ENCODE peak calls at places on chromosomes 16 and 17, in ten cellular contexts. L is ascending aorta; V is CD4-positive, alpha-beta T cell; Z is RWPE1; O is lower leg skin; E is AG04450; C is HFFc6; S is fibroblast of pulmonary artery; Q is GM13976; Y is HepG2. B is an unnamed sample.

GRCh38 chr17:66348605-66349165 is 46.3 kb downstream of the PRKCA start:
- DNase-seq in L (no peak), V (no peak), Z (peak), O (no peak), E (peak), C (peak), S (peak), Q (no peak), Y (peak), B (no peak)

GRCh38 chr16:50390914-50391700 is 22.3 kb upstream of the BRD7 start:
- DNase-seq in L (no peak), V (no peak), Z (no peak), O (no peak), E (no peak), C (no peak), S (no peak), Q (no peak), Y (no peak), B (no peak)

GRCh38 chr17:31388770-31389672 is 2.5 kb upstream of the RAB11FIP4 start:
- DNase-seq in L (no peak), V (peak), Z (peak), O (no peak), E (no peak), C (no peak), S (peak), Q (peak), Y (no peak), B (peak)

GRCh38 chr16:74437-75318 is 2.2 kb upstream of the RHBDF1 start:
- DNase-seq in L (no peak), V (no peak), Z (no peak), O (no peak), E (no peak), C (no peak), S (no peak), Q (no peak), Y (no peak), B (no peak)

GRCh38 chr16:68447721-68448359 is 468 bp downstream of the SMPD3 start:
- DNase-seq in L (no peak), V (no peak), Z (no peak), O (no peak), E (no peak), C (no peak), S (no peak), Q (no peak), Y (no peak), B (no peak)

GRCh38 chr17:80804466-80804865 is 187.2 kb upstream of the CHMP6 start:
- DNase-seq in L (no peak), V (no peak), Z (no peak), O (no peak), E (no peak), C (no peak), S (no peak), Q (no peak), Y (no peak), B (no peak)

GRCh38 chr16:17423195-17423594 is 47.6 kb downstream of the XYLT1 start:
- DNase-seq in L (no peak), V (no peak), Z (no peak), O (no peak), E (no peak), C (no peak), S (no peak), Q (no peak), Y (no peak), B (no peak)

GRCh38 chr17:62819511-62820221 is 11.6 kb upstream of the MARCHF10 start:
- DNase-seq in L (peak), V (no peak), Z (peak), O (peak), E (peak), C (peak), S (peak), Q (no peak), Y (peak), B (peak)

GRCh38 chr16:77946834-77947233 is 75.5 kb upstream of the CLEC3A start:
- DNase-seq in L (no peak), V (no peak), Z (no peak), O (no peak), E (no peak), C (no peak), S (peak), Q (no peak), Y (no peak), B (no peak)

GRCh38 chr16:77937473-77938195 is 84.7 kb upstream of the CLEC3A start:
- DNase-seq in L (no peak), V (no peak), Z (no peak), O (no peak), E (no peak), C (no peak), S (no peak), Q (no peak), Y (no peak), B (no peak)

GRCh38 chr16:72825912-72826621 is 221.9 kb downstream of the ZFHX3 start:
- DNase-seq in L (no peak), V (no peak), Z (no peak), O (no peak), E (no peak), C (no peak), S (no peak), Q (no peak), Y (no peak), B (no peak)

GRCh38 chr17:62871291-62871690 is 63.2 kb upstream of the MARCHF10 start:
- DNase-seq in L (no peak), V (no peak), Z (no peak), O (no peak), E (no peak), C (no peak), S (no peak), Q (no peak), Y (no peak), B (no peak)

GRCh38 chr16:82092711-82093110 is 57.7 kb downstream of the HSD17B2 start:
- DNase-seq in L (no peak), V (no peak), Z (no peak), O (no peak), E (no peak), C (no peak), S (no peak), Q (no peak), Y (no peak), B (no peak)

GRCh38 chr16:77450790-77451487 is 16.1 kb upstream of the ADAMTS18 start:
- DNase-seq in L (no peak), V (no peak), Z (no peak), O (no peak), E (no peak), C (no peak), S (no peak), Q (no peak), Y (no peak), B (no peak)

GRCh38 chr17:3730881-3731429 is 7.3 kb downstream of the HASPIN start:
- DNase-seq in L (no peak), V (no peak), Z (no peak), O (no peak), E (no peak), C (peak), S (peak), Q (no peak), Y (no peak), B (no peak)

GRCh38 chr16:977896-978295 is 3.7 kb upstream of the SOX8 start:
- DNase-seq in L (no peak), V (no peak), Z (no peak), O (no peak), E (no peak), C (no peak), S (no peak), Q (no peak), Y (no peak), B (no peak)

GRCh38 chr17:37261286-37261685 is 114.5 kb upstream of the C17orf78 start:
- DNase-seq in L (no peak), V (no peak), Z (no peak), O (no peak), E (no peak), C (no peak), S (peak), Q (no peak), Y (no peak), B (no peak)

GRCh38 chr17:21500064-21500463 is 123.9 kb downstream of the KCNJ12 start:
- DNase-seq in L (no peak), V (no peak), Z (no peak), O (no peak), E (no peak), C (no peak), S (no peak), Q (no peak), Y (no peak), B (no peak)

GRCh38 chr17:19928299-19928698 is 49.3 kb downstream of the AKAP10 start:
- DNase-seq in L (no peak), V (no peak), Z (no peak), O (no peak), E (no peak), C (peak), S (peak), Q (no peak), Y (no peak), B (no peak)

GRCh38 chr17:44389723-44390202 is 314 bp upstream of the ITGA2B start:
- DNase-seq in L (no peak), V (no peak), Z (no peak), O (no peak), E (no peak), C (no peak), S (no peak), Q (no peak), Y (no peak), B (no peak)

GRCh38 chr16:23836404-23837291 is 865 bp downstream of the PRKCB start:
- DNase-seq in L (no peak), V (peak), Z (no peak), O (no peak), E (no peak), C (no peak), S (no peak), Q (peak), Y (no peak), B (peak)

GRCh38 chr17:29677139-29677834 is 54.6 kb upstream of the CORO6 start:
- DNase-seq in L (no peak), V (no peak), Z (no peak), O (peak), E (no peak), C (no peak), S (peak), Q (no peak), Y (no peak), B (no peak)

GRCh38 chr17:50909765-50910661 is 43.9 kb upstream of the TOB1 start:
- DNase-seq in L (no peak), V (peak), Z (no peak), O (no peak), E (no peak), C (no peak), S (no peak), Q (no peak), Y (peak), B (no peak)

GRCh38 chr17:61362396-61362795 is 37.2 kb upstream of the TBX2 start:
- DNase-seq in L (no peak), V (no peak), Z (no peak), O (no peak), E (no peak), C (no peak), S (no peak), Q (no peak), Y (no peak), B (no peak)

GRCh38 chr16:70740919-70741778 is 55.3 kb upstream of the MTSS2 start:
- DNase-seq in L (no peak), V (no peak), Z (no peak), O (no peak), E (no peak), C (peak), S (peak), Q (no peak), Y (no peak), B (no peak)

GRCh38 chr16:81686391-81687182 is 92.5 kb upstream of the PLCG2 start:
- DNase-seq in L (no peak), V (no peak), Z (no peak), O (no peak), E (no peak), C (no peak), S (peak), Q (no peak), Y (no peak), B (peak)

GRCh38 chr17:2034157-2034556 is 4.2 kb downstream of the DPH1 start:
- DNase-seq in L (no peak), V (no peak), Z (no peak), O (no peak), E (no peak), C (peak), S (no peak), Q (peak), Y (no peak), B (no peak)

GRCh38 chr16:69187387-69187890 is 475 bp downstream of the SNTB2 start:
- DNase-seq in L (no peak), V (no peak), Z (peak), O (no peak), E (no peak), C (no peak), S (peak), Q (peak), Y (no peak), B (peak)

GRCh38 chr16:14202095-14202494 is 131.0 kb downstream of the MRTFB start:
- DNase-seq in L (no peak), V (no peak), Z (no peak), O (no peak), E (no peak), C (no peak), S (no peak), Q (no peak), Y (no peak), B (no peak)

GRCh38 chr16:51449441-51449840 is 298.4 kb upstream of the SALL1 start:
- DNase-seq in L (no peak), V (no peak), Z (no peak), O (no peak), E (no peak), C (no peak), S (no peak), Q (no peak), Y (no peak), B (no peak)

GRCh38 chr17:19397556-19398041 is 10.6 kb upstream of the MFAP4 start:
- DNase-seq in L (no peak), V (no peak), Z (no peak), O (no peak), E (no peak), C (no peak), S (no peak), Q (no peak), Y (peak), B (no peak)

GRCh38 chr16:12262454-12263180 is 286.1 kb downstream of the SNX29 start:
- DNase-seq in L (no peak), V (no peak), Z (no peak), O (no peak), E (no peak), C (no peak), S (no peak), Q (no peak), Y (peak), B (no peak)

GRCh38 chr17:62110923-62111484 is 45.9 kb upstream of the MED13 start:
- DNase-seq in L (no peak), V (no peak), Z (no peak), O (no peak), E (no peak), C (no peak), S (no peak), Q (no peak), Y (no peak), B (no peak)

GRCh38 chr17:35866356-35866950 is 2.2 kb downstream of the HEATR9 start:
- DNase-seq in L (no peak), V (no peak), Z (no peak), O (no peak), E (no peak), C (peak), S (peak), Q (no peak), Y (peak), B (no peak)

GRCh38 chr16:85275533-85276249 is 163.4 kb upstream of the CIBAR2 start:
- DNase-seq in L (no peak), V (peak), Z (peak), O (peak), E (no peak), C (peak), S (peak), Q (peak), Y (peak), B (peak)
- TF ChIP-seq CTCF in L (peak), V (peak), Z (peak), O (no peak), E (peak), C (peak), S (peak), Q (peak), Y (peak), B (peak)

DNA sequence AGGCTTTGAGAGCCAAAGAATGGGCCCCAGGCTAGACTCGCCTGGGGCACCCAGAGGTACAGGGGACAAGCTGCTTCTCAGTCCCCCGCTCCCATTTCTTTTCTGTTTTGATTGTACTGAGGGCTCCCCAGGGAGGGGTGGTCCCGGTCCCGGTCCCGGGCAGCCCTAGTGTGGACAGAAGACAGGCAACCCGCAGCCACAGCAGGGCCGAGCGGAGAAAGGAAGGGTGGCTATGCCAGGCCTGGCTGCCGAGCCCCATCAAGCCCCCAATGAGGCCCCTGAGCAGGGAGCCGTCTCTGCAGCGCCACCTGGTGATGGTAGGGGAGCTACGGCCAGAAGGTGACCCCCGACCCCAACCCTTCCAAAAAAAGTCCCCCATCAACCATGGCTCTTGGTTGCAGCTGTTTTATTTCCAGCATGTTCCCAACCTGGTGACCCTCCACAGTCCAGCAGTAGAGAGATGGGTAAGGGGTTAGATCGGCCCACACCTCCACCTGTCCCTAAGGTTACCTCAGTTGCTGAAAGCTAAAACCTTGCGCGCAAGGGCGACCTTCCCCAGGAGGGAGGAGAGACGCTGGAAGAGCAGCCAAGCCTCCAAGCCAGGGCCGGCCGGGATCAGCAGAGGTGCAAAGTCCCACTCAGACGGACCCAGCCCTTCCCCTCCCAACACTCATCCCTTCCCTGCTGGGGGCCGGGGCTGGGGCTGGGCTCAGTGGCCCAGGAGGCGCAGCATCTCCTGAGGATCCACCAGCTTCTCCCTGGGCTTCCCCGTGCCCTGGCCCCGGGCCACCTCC is 2.6 kb upstream of the GRIN2C start:
- DNase-seq in L (no peak), V (peak), Z (no peak), O (no peak), E (no peak), C (no peak), S (peak), Q (peak), Y (peak), B (peak)
- TF ChIP-seq CTCF in L (peak), V (peak), Z (peak), O (no peak), E (peak), C (peak), S (peak), Q (peak), Y (peak), B (peak)

GRCh38 chr17:4967539-4968165 is at the start of gene SPAG7:
- DNase-seq in L (peak), V (peak), Z (peak), O (peak), E (peak), C (peak), S (peak), Q (peak), Y (peak), B (peak)
- TF ChIP-seq CTCF in L (no peak), V (peak), Z (no peak), O (no peak), E (no peak), C (peak), S (no peak), Q (no peak), Y (peak), B (no peak)

DNA sequence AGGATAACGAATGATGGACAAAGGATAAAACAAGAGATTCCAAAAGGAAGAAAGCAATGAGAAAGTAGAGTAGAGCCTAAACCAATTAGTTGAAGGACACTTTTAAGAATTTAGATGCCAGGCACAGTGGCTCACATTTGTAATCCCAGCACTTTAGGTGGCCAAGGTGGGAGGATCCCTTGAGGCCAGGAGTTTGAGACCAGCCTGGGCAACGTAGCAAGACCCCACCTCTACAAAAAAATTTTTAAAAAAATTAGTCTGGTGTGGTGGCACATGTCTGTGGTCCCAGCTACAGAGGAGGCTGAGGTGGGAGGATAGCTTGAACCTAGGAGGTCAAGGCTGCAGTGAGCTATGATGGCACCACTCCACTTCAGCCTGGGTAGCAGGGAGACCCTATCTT is 20.0 kb downstream of the ABCA10 start:
- DNase-seq in L (no peak), V (no peak), Z (no peak), O (no peak), E (no peak), C (no peak), S (no peak), Q (no peak), Y (no peak), B (no peak)
- TF ChIP-seq CTCF in L (no peak), V (no peak), Z (no peak), O (no peak), E (no peak), C (no peak), S (no peak), Q (no peak), Y (no peak), B (no peak)

DNA sequence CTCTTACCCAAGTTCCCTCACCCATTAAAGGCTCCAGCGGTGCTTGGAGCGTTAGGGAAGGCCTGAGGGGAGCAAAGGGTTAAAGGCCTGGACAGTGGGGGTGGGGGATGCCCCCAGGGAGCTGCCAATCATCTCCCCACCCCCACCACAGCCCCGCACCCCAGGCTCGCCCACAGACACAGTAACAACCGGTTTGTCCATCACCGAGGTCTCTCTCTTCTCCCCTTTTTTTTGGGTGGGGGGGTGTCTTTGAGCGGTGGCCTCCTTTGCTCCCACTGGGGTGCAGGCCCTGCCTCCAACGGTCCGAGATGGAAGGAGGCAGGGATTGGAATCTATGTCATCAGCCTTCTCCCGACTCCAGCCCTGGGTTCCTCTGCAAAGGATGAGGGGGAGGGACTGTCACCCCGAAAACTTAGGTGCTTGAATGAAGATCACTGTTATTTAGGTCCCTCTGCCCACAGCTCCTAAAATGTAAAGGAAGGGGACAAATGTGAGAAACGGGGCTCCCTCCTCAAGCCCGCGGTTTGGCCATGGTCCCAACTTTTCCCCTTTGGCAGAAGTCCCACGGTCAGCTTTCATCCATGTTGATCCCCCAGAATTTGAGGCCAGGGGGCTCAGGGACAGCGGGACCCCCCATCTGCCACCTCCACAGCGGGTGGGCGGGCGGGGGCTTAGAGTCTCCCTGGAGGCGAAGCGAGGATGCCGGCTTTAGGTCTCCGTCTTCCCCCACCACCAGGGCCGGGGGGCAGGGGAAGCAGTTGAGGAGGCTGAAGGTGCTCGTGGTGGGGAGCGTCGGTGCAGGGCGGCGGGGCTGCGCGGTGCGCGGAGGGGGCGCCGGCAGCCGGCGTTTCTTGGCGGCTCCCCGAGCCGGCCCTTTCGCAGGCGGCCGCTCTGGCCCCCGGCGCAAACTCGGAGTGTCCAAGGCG is 1.7 kb downstream of the EPOP start:
- DNase-seq in L (no peak), V (no peak), Z (no peak), O (no peak), E (no peak), C (no peak), S (no peak), Q (no peak), Y (no peak), B (no peak)
- TF ChIP-seq CTCF in L (no peak), V (no peak), Z (no peak), O (no peak), E (no peak), C (no peak), S (no peak), Q (no peak), Y (no peak), B (no peak)

GRCh38 chr17:17994271-17994670 is 21.6 kb downstream of the DRC3 start:
- DNase-seq in L (no peak), V (no peak), Z (no peak), O (no peak), E (no peak), C (no peak), S (peak), Q (no peak), Y (peak), B (peak)
- TF ChIP-seq CTCF in L (no peak), V (no peak), Z (no peak), O (no peak), E (peak), C (peak), S (peak), Q (no peak), Y (peak), B (no peak)

DNA sequence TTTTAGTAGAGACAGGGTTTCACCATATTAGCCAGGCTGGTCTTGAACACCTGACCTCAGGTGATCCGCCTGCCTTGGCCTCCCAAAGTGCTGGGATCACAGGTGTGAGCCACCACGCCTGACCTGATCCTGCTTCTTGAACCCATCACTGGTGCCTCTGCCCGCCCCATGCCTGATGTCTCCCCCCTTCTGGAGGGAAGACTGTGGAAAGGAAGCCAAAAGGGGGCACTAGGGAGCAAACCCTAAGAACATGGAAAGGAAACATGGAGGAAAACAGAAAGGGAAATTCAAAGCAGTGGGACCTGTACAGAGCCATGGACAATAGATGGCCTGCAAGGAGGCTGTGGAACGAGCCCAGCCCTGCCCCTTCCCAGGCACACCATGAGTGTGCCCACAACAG is 31.1 kb upstream of the FASN start:
- DNase-seq in L (no peak), V (no peak), Z (no peak), O (no peak), E (no peak), C (no peak), S (no peak), Q (no peak), Y (no peak), B (no peak)
- TF ChIP-seq CTCF in L (no peak), V (no peak), Z (no peak), O (no peak), E (peak), C (peak), S (peak), Q (no peak), Y (peak), B (no peak)